ENCODE peak calls at places on chromosomes 3 and 15, in ten cellular contexts. One of them, this sample, is unnamed.

GRCh38 chr15:85168642-85169173 is 187.1 kb downstream of the PDE8A start:
- DNase-seq in suprapubic skin: no peak
- DNase-seq in thoracic aorta: no peak
- DNase-seq in HFFc6: no peak
- DNase-seq in GM12878: no peak
- DNase-seq in progenitor cell of endocrine pancreas: peak; percentile 24
- DNase-seq in neural crest cell: peak; percentile 11
- DNase-seq in Panc1: no peak
- DNase-seq in ovary: no peak
- DNase-seq in nephron progenitor cell: peak; percentile 40
- DNase-seq in this sample: no peak

GRCh38 chr15:74763416-74763815 is 14.8 kb downstream of the CYP1A2 start:
- DNase-seq in HFFc6: no peak
- DNase-seq in Panc1: no peak
- DNase-seq in ovary: no peak
- DNase-seq in nephron progenitor cell: no peak
- DNase-seq in thoracic aorta: no peak
- DNase-seq in neural crest cell: no peak
- DNase-seq in progenitor cell of endocrine pancreas: no peak
- DNase-seq in GM12878: no peak
- DNase-seq in suprapubic skin: no peak
- DNase-seq in this sample: no peak

GRCh38 chr15:54803987-54804386 is 392.8 kb downstream of the RSL24D1 start:
- DNase-seq in Panc1: no peak
- DNase-seq in suprapubic skin: no peak
- DNase-seq in nephron progenitor cell: no peak
- DNase-seq in progenitor cell of endocrine pancreas: no peak
- DNase-seq in GM12878: no peak
- DNase-seq in neural crest cell: no peak
- DNase-seq in HFFc6: no peak
- DNase-seq in thoracic aorta: no peak
- DNase-seq in ovary: no peak
- DNase-seq in this sample: no peak

GRCh38 chr3:60475096-60475495 is 776.2 kb downstream of the FHIT start:
- DNase-seq in thoracic aorta: no peak
- DNase-seq in HFFc6: no peak
- DNase-seq in GM12878: no peak
- DNase-seq in progenitor cell of endocrine pancreas: no peak
- DNase-seq in neural crest cell: no peak
- DNase-seq in suprapubic skin: no peak
- DNase-seq in Panc1: no peak
- DNase-seq in ovary: no peak
- DNase-seq in nephron progenitor cell: no peak
- DNase-seq in this sample: no peak

GRCh38 chr15:100191161-100191560 is 150.6 kb downstream of the ADAMTS17 start:
- DNase-seq in HFFc6: no peak
- DNase-seq in GM12878: no peak
- DNase-seq in suprapubic skin: no peak
- DNase-seq in progenitor cell of endocrine pancreas: no peak
- DNase-seq in Panc1: no peak
- DNase-seq in ovary: no peak
- DNase-seq in neural crest cell: no peak
- DNase-seq in nephron progenitor cell: no peak
- DNase-seq in thoracic aorta: no peak
- DNase-seq in this sample: no peak

GRCh38 chr3:114218006-114218405 is 19.4 kb downstream of the ZNF80 start:
- DNase-seq in ovary: no peak
- DNase-seq in thoracic aorta: no peak
- DNase-seq in HFFc6: no peak
- DNase-seq in GM12878: no peak
- DNase-seq in nephron progenitor cell: no peak
- DNase-seq in neural crest cell: no peak
- DNase-seq in suprapubic skin: no peak
- DNase-seq in progenitor cell of endocrine pancreas: no peak
- DNase-seq in Panc1: no peak
- DNase-seq in this sample: no peak

GRCh38 chr15:35209838-35210237 is 124.7 kb upstream of the NANOGP8 start:
- DNase-seq in HFFc6: no peak
- DNase-seq in GM12878: no peak
- DNase-seq in thoracic aorta: no peak
- DNase-seq in neural crest cell: no peak
- DNase-seq in Panc1: no peak
- DNase-seq in nephron progenitor cell: no peak
- DNase-seq in suprapubic skin: no peak
- DNase-seq in progenitor cell of endocrine pancreas: no peak
- DNase-seq in ovary: no peak
- DNase-seq in this sample: no peak

GRCh38 chr3:165800970-165801369 is 36.3 kb downstream of the BCHE start:
- DNase-seq in HFFc6: no peak
- DNase-seq in ovary: no peak
- DNase-seq in Panc1: no peak
- DNase-seq in neural crest cell: no peak
- DNase-seq in GM12878: no peak
- DNase-seq in progenitor cell of endocrine pancreas: no peak
- DNase-seq in nephron progenitor cell: no peak
- DNase-seq in thoracic aorta: no peak
- DNase-seq in suprapubic skin: no peak
- DNase-seq in this sample: no peak

GRCh38 chr3:126394179-126394976 is at the start of gene CFAP100:
- DNase-seq in progenitor cell of endocrine pancreas: peak; percentile 34
- DNase-seq in ovary: peak; percentile 51
- DNase-seq in HFFc6: no peak
- DNase-seq in thoracic aorta: no peak
- DNase-seq in neural crest cell: peak; percentile 59
- DNase-seq in suprapubic skin: peak; percentile 74
- DNase-seq in nephron progenitor cell: peak; percentile 77
- DNase-seq in Panc1: no peak
- DNase-seq in GM12878: no peak
- DNase-seq in this sample: no peak

GRCh38 chr3:159762981-159763465 is 225.6 kb upstream of the IL12A start:
- DNase-seq in nephron progenitor cell: peak; percentile 55
- DNase-seq in neural crest cell: peak; percentile 28
- DNase-seq in thoracic aorta: peak; percentile 59
- DNase-seq in suprapubic skin: peak; percentile 82
- DNase-seq in HFFc6: peak; percentile 88
- DNase-seq in Panc1: no peak
- DNase-seq in progenitor cell of endocrine pancreas: peak; percentile 17
- DNase-seq in GM12878: no peak
- DNase-seq in ovary: peak; percentile 48
- DNase-seq in this sample: no peak

GRCh38 chr15:28264166-28264565 is 57.8 kb downstream of the HERC2 start:
- DNase-seq in Panc1: no peak
- DNase-seq in HFFc6: no peak
- DNase-seq in suprapubic skin: no peak
- DNase-seq in progenitor cell of endocrine pancreas: no peak
- DNase-seq in nephron progenitor cell: no peak
- DNase-seq in GM12878: peak; percentile 28
- DNase-seq in neural crest cell: no peak
- DNase-seq in ovary: no peak
- DNase-seq in thoracic aorta: no peak
- DNase-seq in this sample: no peak

GRCh38 chr3:31533169-31533870 is 595 bp downstream of the STT3B start:
- DNase-seq in GM12878: no peak
- DNase-seq in suprapubic skin: peak; percentile 85
- DNase-seq in ovary: peak; percentile 78
- DNase-seq in nephron progenitor cell: peak; percentile 68
- DNase-seq in HFFc6: peak; percentile 13
- DNase-seq in progenitor cell of endocrine pancreas: peak; percentile 46
- DNase-seq in thoracic aorta: no peak
- DNase-seq in Panc1: no peak
- DNase-seq in neural crest cell: peak; percentile 39
- DNase-seq in this sample: peak; percentile 77

DNA sequence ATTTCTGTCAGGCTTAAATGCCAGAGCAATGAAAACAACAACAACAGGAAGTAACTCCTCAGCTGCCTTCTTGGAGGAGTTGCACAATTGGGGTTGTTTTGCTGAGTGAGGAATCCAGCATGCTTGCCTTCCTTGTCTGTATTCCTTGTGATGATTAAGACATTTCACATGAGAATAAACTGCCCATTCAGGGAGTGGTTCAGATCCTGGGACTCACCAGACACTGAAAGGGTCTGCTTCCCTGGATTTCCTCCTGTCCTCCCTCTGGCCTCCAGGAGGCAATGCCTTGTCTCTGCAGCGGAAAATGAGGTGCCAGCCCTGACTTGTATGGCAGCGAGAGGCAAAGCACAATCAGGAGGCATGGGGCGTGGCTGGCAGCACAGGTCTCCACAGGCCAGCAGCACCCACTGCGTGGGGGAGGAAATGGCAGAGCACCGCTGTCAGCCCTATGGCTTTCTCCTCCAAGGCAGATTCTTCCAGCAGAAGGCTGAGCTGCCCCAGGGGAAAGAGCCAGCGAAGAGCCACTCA is 41.5 kb downstream of the RBP2 start:
- DNase-seq in neural crest cell: no peak
- DNase-seq in GM12878: no peak
- DNase-seq in nephron progenitor cell: no peak
- DNase-seq in HFFc6: peak; percentile 25
- DNase-seq in progenitor cell of endocrine pancreas: no peak
- DNase-seq in suprapubic skin: no peak
- DNase-seq in ovary: no peak
- DNase-seq in Panc1: no peak
- DNase-seq in thoracic aorta: no peak
- DNase-seq in this sample: no peak
- TF ChIP-seq CTCF in neural crest cell: no peak
- TF ChIP-seq CTCF in GM12878: no peak
- TF ChIP-seq CTCF in nephron progenitor cell: no peak
- TF ChIP-seq CTCF in HFFc6: no peak
- TF ChIP-seq CTCF in progenitor cell of endocrine pancreas: no peak
- TF ChIP-seq CTCF in suprapubic skin: peak; percentile 10
- TF ChIP-seq CTCF in ovary: no peak
- TF ChIP-seq CTCF in Panc1: no peak
- TF ChIP-seq CTCF in thoracic aorta: no peak
- TF ChIP-seq CTCF in this sample: no peak

GRCh38 chr3:28267984-28268849 is 26.8 kb downstream of the CMC1 start:
- DNase-seq in suprapubic skin: no peak
- DNase-seq in neural crest cell: no peak
- DNase-seq in ovary: no peak
- DNase-seq in GM12878: no peak
- DNase-seq in thoracic aorta: no peak
- DNase-seq in progenitor cell of endocrine pancreas: no peak
- DNase-seq in nephron progenitor cell: no peak
- DNase-seq in Panc1: no peak
- DNase-seq in HFFc6: peak; percentile 1
- DNase-seq in this sample: no peak
- TF ChIP-seq CTCF in suprapubic skin: no peak
- TF ChIP-seq CTCF in neural crest cell: no peak
- TF ChIP-seq CTCF in ovary: no peak
- TF ChIP-seq CTCF in GM12878: no peak
- TF ChIP-seq CTCF in thoracic aorta: no peak
- TF ChIP-seq CTCF in progenitor cell of endocrine pancreas: no peak
- TF ChIP-seq CTCF in nephron progenitor cell: no peak
- TF ChIP-seq CTCF in Panc1: no peak
- TF ChIP-seq CTCF in HFFc6: no peak
- TF ChIP-seq CTCF in this sample: no peak

GRCh38 chr3:55608266-55608937 is 121.3 kb upstream of the WNT5A start:
- DNase-seq in suprapubic skin: no peak
- DNase-seq in GM12878: no peak
- DNase-seq in thoracic aorta: no peak
- DNase-seq in neural crest cell: no peak
- DNase-seq in nephron progenitor cell: no peak
- DNase-seq in Panc1: no peak
- DNase-seq in ovary: no peak
- DNase-seq in progenitor cell of endocrine pancreas: no peak
- DNase-seq in HFFc6: no peak
- DNase-seq in this sample: no peak

GRCh38 chr3:55607175-55607574 is 120.1 kb upstream of the WNT5A start:
- DNase-seq in suprapubic skin: no peak
- DNase-seq in HFFc6: no peak
- DNase-seq in ovary: no peak
- DNase-seq in Panc1: no peak
- DNase-seq in nephron progenitor cell: no peak
- DNase-seq in thoracic aorta: no peak
- DNase-seq in GM12878: no peak
- DNase-seq in progenitor cell of endocrine pancreas: no peak
- DNase-seq in neural crest cell: no peak
- DNase-seq in this sample: no peak

GRCh38 chr3:55607844-55608243 is 120.7 kb upstream of the WNT5A start:
- DNase-seq in nephron progenitor cell: no peak
- DNase-seq in suprapubic skin: no peak
- DNase-seq in neural crest cell: no peak
- DNase-seq in progenitor cell of endocrine pancreas: no peak
- DNase-seq in GM12878: peak; percentile 91
- DNase-seq in ovary: no peak
- DNase-seq in HFFc6: no peak
- DNase-seq in thoracic aorta: no peak
- DNase-seq in Panc1: no peak
- DNase-seq in this sample: no peak

GRCh38 chr3:55605837-55606236 is 118.7 kb upstream of the WNT5A start:
- DNase-seq in GM12878: no peak
- DNase-seq in neural crest cell: no peak
- DNase-seq in nephron progenitor cell: no peak
- DNase-seq in HFFc6: no peak
- DNase-seq in thoracic aorta: no peak
- DNase-seq in Panc1: no peak
- DNase-seq in progenitor cell of endocrine pancreas: no peak
- DNase-seq in suprapubic skin: no peak
- DNase-seq in ovary: no peak
- DNase-seq in this sample: no peak

DNA sequence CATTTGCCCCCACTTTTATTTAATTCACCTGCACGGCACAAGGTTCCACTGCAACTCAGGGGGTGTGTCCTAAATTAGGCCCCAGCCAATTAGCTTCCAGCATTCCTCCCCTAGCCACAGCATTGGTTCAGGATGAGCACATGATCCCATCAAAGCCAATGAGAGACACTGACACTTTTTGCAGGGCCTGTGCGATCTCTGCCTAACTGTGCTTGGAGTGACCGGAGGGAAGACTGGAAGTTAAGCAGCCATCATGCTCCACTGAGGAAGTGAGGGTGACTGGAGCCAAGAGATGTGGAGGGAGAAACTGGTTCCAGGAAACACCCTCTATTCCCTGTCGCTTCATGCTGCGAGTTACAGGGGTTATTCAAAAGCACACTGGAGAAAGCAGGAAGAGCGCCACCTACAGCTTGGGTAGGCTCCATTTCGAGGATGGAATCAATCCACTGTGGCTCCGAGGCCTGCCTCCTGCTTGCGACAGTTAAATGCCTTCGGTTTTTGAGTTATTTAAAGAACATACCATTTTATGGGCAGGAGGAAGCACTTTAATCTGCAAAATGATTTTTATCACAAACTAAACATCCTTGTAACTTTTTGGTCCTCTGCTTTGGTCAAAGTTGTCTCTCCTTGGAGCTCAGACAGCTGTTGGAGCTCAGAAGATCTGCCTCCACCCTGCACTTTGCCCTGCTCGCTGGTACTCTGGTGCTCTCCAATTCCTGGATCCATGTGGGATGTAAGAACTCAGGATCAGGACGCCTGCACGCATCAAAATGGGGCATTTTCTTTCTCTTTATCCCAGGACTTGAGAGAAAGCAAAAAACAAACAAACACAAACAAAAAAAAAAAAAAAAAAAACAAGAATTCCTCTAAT is 122.4 kb upstream of the WNT5A start:
- DNase-seq in GM12878: no peak
- DNase-seq in ovary: no peak
- DNase-seq in progenitor cell of endocrine pancreas: no peak
- DNase-seq in HFFc6: no peak
- DNase-seq in Panc1: no peak
- DNase-seq in thoracic aorta: no peak
- DNase-seq in nephron progenitor cell: no peak
- DNase-seq in neural crest cell: no peak
- DNase-seq in suprapubic skin: no peak
- DNase-seq in this sample: no peak
- TF ChIP-seq CTCF in GM12878: no peak
- TF ChIP-seq CTCF in ovary: no peak
- TF ChIP-seq CTCF in progenitor cell of endocrine pancreas: no peak
- TF ChIP-seq CTCF in HFFc6: peak; percentile 47
- TF ChIP-seq CTCF in Panc1: peak; percentile 6
- TF ChIP-seq CTCF in thoracic aorta: no peak
- TF ChIP-seq CTCF in nephron progenitor cell: no peak
- TF ChIP-seq CTCF in neural crest cell: peak; percentile 24
- TF ChIP-seq CTCF in suprapubic skin: no peak
- TF ChIP-seq CTCF in this sample: no peak

GRCh38 chr15:70584838-70585706 is 178.3 kb downstream of the UACA start:
- DNase-seq in HFFc6: peak; percentile 24
- DNase-seq in GM12878: no peak
- DNase-seq in nephron progenitor cell: peak; percentile 85
- DNase-seq in progenitor cell of endocrine pancreas: peak; percentile 71
- DNase-seq in neural crest cell: peak; percentile 69
- DNase-seq in ovary: no peak
- DNase-seq in thoracic aorta: no peak
- DNase-seq in suprapubic skin: peak; percentile 44
- DNase-seq in Panc1: peak; percentile 8
- DNase-seq in this sample: peak; percentile 83
- TF ChIP-seq CTCF in HFFc6: peak; percentile 75
- TF ChIP-seq CTCF in GM12878: no peak
- TF ChIP-seq CTCF in nephron progenitor cell: peak; percentile 62
- TF ChIP-seq CTCF in progenitor cell of endocrine pancreas: peak; percentile 88
- TF ChIP-seq CTCF in neural crest cell: peak; percentile 79
- TF ChIP-seq CTCF in ovary: peak; percentile 13
- TF ChIP-seq CTCF in thoracic aorta: no peak
- TF ChIP-seq CTCF in suprapubic skin: peak; percentile 29
- TF ChIP-seq CTCF in Panc1: peak; percentile 94
- TF ChIP-seq CTCF in this sample: peak; percentile 81

This sample was measured in type B pancreatic cell.